ENCODE peak calls at places on chromosomes 7 and 10, in four cellular contexts. D is endothelial cell, M is Calu3, N is IMR-90. A is an unnamed sample.
A peak's percentile ranks its signal among the peaks of the same experiment; 100 is the strongest.

GRCh38 chr10:128928231-128928836 is 538.7 kb upstream of the MGMT start:
- DNase-seq in D (no peak), M (no peak), N (no peak), A (no peak)

GRCh38 chr10:15451137-15452094 is 80.3 kb upstream of the FAM171A1 start:
- DNase-seq in N (no peak), M (no peak), D (no peak), A (no peak)

GRCh38 chr7:128880791-128881457 is 18.3 kb downstream of the ATP6V1F start:
- DNase-seq in D (no peak), M (no peak), N (no peak), A (no peak)

GRCh38 chr10:118973744-118974143 is 55.8 kb upstream of the NANOS1 start:
- DNase-seq in D (no peak), M (no peak), N (no peak), A (no peak)

GRCh38 chr7:50367098-50367497 is 62.6 kb downstream of the IKZF1 start:
- DNase-seq in D (no peak), M (no peak), N (no peak), A (no peak)

GRCh38 chr7:21542891-21543527 is at the start of gene DNAH11:
- DNase-seq in N (no peak), D (peak; percentile 49), M (peak; percentile 71), A (no peak)

GRCh38 chr7:120170849-120171248 is 102.1 kb upstream of the KCND2 start:
- DNase-seq in M (no peak), D (no peak), N (peak; percentile 15), A (no peak)

GRCh38 chr10:50679149-50679548 is 55.4 kb upstream of the SGMS1 start:
- DNase-seq in D (no peak), N (no peak), M (no peak), A (no peak)

GRCh38 chr7:132240262-132240661 is 336.0 kb downstream of the PLXNA4 start:
- DNase-seq in D (no peak), N (no peak), M (no peak), A (no peak)

GRCh38 chr7:45001138-45001694 is 1.2 kb downstream of the CCM2 start:
- DNase-seq in D (no peak), N (no peak), M (peak; percentile 54), A (peak; percentile 76)

GRCh38 chr7:116702046-116702445 is 30.1 kb downstream of the MET start:
- DNase-seq in M (no peak), N (no peak), D (no peak), A (no peak)

GRCh38 chr7:127391591-127392181 is 822 bp downstream of the ZNF800 start:
- DNase-seq in N (peak; percentile 24), M (peak; percentile 46), D (peak; percentile 28), A (peak; percentile 73)

GRCh38 chr10:126255313-126255712 is 133.0 kb downstream of the ADAM12 start:
- DNase-seq in M (no peak), D (no peak), N (no peak), A (no peak)

GRCh38 chr7:42090056-42090455 is 147.0 kb downstream of the GLI3 start:
- DNase-seq in M (no peak), D (no peak), N (peak; percentile 38), A (no peak)

GRCh38 chr10:107689318-107689717 is 524.8 kb upstream of the SORCS1 start:
- DNase-seq in M (no peak), N (no peak), D (no peak), A (peak; percentile 22)

GRCh38 chr7:27364344-27364758 is 121.7 kb downstream of the EVX1 start:
- DNase-seq in D (no peak), M (no peak), N (peak; percentile 69), A (no peak)

GRCh38 chr7:67364441-67365017 is 367.9 kb downstream of the TYW1 start:
- DNase-seq in N (no peak), D (peak; percentile 5), M (no peak), A (no peak)
- TF ChIP-seq CTCF in N (no peak), D (no peak), M (no peak), A (no peak)

GRCh38 chr10:60870803-60871202 is 73.2 kb downstream of the RHOBTB1 start:
- DNase-seq in D (no peak), N (no peak), M (no peak), A (no peak)

GRCh38 chr10:60871215-60871614 is 72.8 kb downstream of the RHOBTB1 start:
- DNase-seq in D (no peak), N (no peak), M (no peak), A (no peak)

GRCh38 chr10:60868946-60869345 is 75.0 kb downstream of the RHOBTB1 start:
- DNase-seq in M (no peak), D (no peak), N (no peak), A (no peak)

GRCh38 chr10:60872451-60872850 is 71.5 kb downstream of the RHOBTB1 start:
- DNase-seq in D (no peak), M (no peak), N (no peak), A (no peak)

GRCh38 chr10:60869916-60870728 is 73.9 kb downstream of the RHOBTB1 start:
- DNase-seq in D (no peak), M (no peak), N (no peak), A (no peak)
- TF ChIP-seq CTCF in D (no peak), M (no peak), N (no peak), A (no peak)

GRCh38 chr10:64859911-64860310 is 1338.7 kb downstream of the REEP3 start:
- DNase-seq in N (no peak), M (no peak), D (no peak), A (no peak)
- TF ChIP-seq CTCF in N (no peak), M (no peak), D (no peak), A (no peak)

GRCh38 chr10:104321716-104322415 is 16.4 kb downstream of the ITPRIP start:
- DNase-seq in M (no peak), D (no peak), N (no peak), A (no peak)

GRCh38 chr10:104323085-104323484 is 15.2 kb downstream of the ITPRIP start:
- DNase-seq in N (no peak), D (no peak), M (no peak), A (no peak)

GRCh38 chr10:104321226-104321625 is 17.0 kb downstream of the ITPRIP start:
- DNase-seq in N (no peak), D (no peak), M (no peak), A (no peak)

GRCh38 chr10:104323721-104324686 is 14.3 kb downstream of the ITPRIP start:
- DNase-seq in M (no peak), N (no peak), D (no peak), A (no peak)

DNA sequence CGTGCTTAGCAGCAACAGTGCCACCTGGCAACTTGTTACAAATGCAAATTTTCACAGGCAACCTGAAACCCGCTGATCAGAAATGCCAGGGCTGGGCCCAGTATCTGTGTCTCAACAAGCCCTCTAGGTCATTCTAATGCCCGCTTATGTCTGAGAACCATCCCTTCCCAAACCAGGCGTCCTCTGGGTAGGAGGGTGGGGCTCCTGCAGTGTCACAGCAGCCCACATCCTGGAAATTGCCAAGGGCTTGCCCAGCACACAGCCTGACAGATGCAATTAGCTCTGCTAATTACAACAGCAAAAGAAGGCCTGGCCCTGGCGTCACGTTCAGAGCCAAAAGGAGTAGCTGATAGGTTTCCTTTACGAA is 15.9 kb downstream of the ITPRIP start:
- DNase-seq in N (no peak), M (no peak), D (no peak), A (peak; percentile 38)
- TF ChIP-seq CTCF in N (no peak), M (no peak), D (no peak), A (no peak)